ENCODE peak calls at places on chromosomes 7 and 10, in five cellular contexts. L is fibroblast of mammary gland, R is Kasumi-1, O is C1 segment of cervical spinal cord, S is germinal center. Y is an unnamed sample.

GRCh38 chr10:94439275-94439861 is 37.0 kb downstream of the TBC1D12 start:
- DNase-seq in L (peak), R (peak), O (no peak), S (no peak), Y (no peak)

GRCh38 chr7:83629117-83629880 is 19.6 kb downstream of the SEMA3E start:
- DNase-seq in L (no peak), R (no peak), O (no peak), S (no peak), Y (no peak)

GRCh38 chr7:93359520-93360198 is 127.5 kb downstream of the VPS50 start:
- DNase-seq in L (no peak), R (no peak), O (no peak), S (no peak), Y (no peak)

GRCh38 chr7:2203551-2204300 is 29.0 kb downstream of the MAD1L1 start:
- DNase-seq in L (no peak), R (no peak), O (no peak), S (peak), Y (no peak)

GRCh38 chr7:86152926-86153325 is 490.8 kb upstream of the GRM3 start:
- DNase-seq in L (no peak), R (no peak), O (no peak), S (no peak), Y (no peak)

GRCh38 chr10:79926037-79926436 is 22.9 kb downstream of the SFTPD start:
- DNase-seq in L (no peak), R (no peak), O (no peak), S (no peak), Y (no peak)

GRCh38 chr10:86951184-86951761 is 6.1 kb downstream of the MMRN2 start:
- DNase-seq in L (no peak), R (no peak), O (no peak), S (no peak), Y (no peak)

GRCh38 chr10:131242007-131242406 is 69.5 kb downstream of the TCERG1L start:
- DNase-seq in L (no peak), R (no peak), O (no peak), S (no peak), Y (no peak)

GRCh38 chr7:128889121-128889520 is 21.4 kb downstream of the KCP start:
- DNase-seq in L (no peak), R (no peak), O (no peak), S (no peak), Y (no peak)

GRCh38 chr7:43572516-43573049 is 10.3 kb upstream of the STK17A start:
- DNase-seq in L (peak), R (peak), O (no peak), S (no peak), Y (peak)

GRCh38 chr10:133274751-133275682 is 1.7 kb downstream of the ADAM8 start:
- DNase-seq in L (no peak), R (peak), O (no peak), S (peak), Y (no peak)

GRCh38 chr10:70677620-70678249 is 5.4 kb downstream of the ADAMTS14 start:
- DNase-seq in L (no peak), R (no peak), O (no peak), S (no peak), Y (no peak)

GRCh38 chr7:3120513-3120912 is 76.8 kb upstream of the CARD11 start:
- DNase-seq in L (no peak), R (no peak), O (no peak), S (no peak), Y (no peak)

GRCh38 chr7:117250801-117251200 is 72.1 kb downstream of the WNT2 start:
- DNase-seq in L (peak), R (no peak), O (no peak), S (no peak), Y (no peak)

GRCh38 chr10:124032982-124033886 is 60.2 kb downstream of the CHST15 start:
- DNase-seq in L (peak), R (no peak), O (no peak), S (no peak), Y (peak)

GRCh38 chr7:123673752-123674398 is 18.2 kb downstream of the LMOD2 start:
- DNase-seq in L (no peak), R (no peak), O (no peak), S (no peak), Y (no peak)

GRCh38 chr7:75660566-75661215 is 78.0 kb downstream of the HIP1 start:
- DNase-seq in L (no peak), R (no peak), O (no peak), S (no peak), Y (no peak)

GRCh38 chr7:131007439-131008330 is 273.7 kb upstream of the KLF14 start:
- DNase-seq in L (peak), R (peak), O (peak), S (peak), Y (no peak)

GRCh38 chr7:51265066-51265907 is 51.3 kb downstream of the COBL start:
- DNase-seq in L (no peak), R (no peak), O (no peak), S (no peak), Y (no peak)